ENCODE peak calls at places on chromosomes 12 and 14, in eight cellular contexts. H is dorsolateral prefrontal cortex; I is MM.1S; S is CD8-positive, alpha-beta T cell; L is mammary epithelial cell; Z is heart left ventricle; O is WERI-Rb-1; Y is cardiac fibroblast. M is an unnamed sample.
A peak's percentile ranks its signal among the peaks of the same experiment; 100 is the strongest.

GRCh38 chr12:94875525-94875924 is 128.0 kb downstream of the NDUFA12 start:
- DNase-seq in H (no peak), I (peak; percentile 73), S (no peak), L (peak; percentile 47), Z (no peak), O (peak; percentile 38), Y (peak; percentile 24), M (peak; percentile 88)

GRCh38 chr14:56064513-56064912 is 53.7 kb upstream of the PELI2 start:
- DNase-seq in H (no peak), I (no peak), S (no peak), L (no peak), Z (no peak), O (no peak), Y (no peak), M (no peak)

GRCh38 chr14:79920180-79920579 is 291.1 kb downstream of the DIO2 start:
- DNase-seq in H (no peak), I (no peak), S (no peak), L (no peak), Z (no peak), O (no peak), Y (no peak), M (no peak)

GRCh38 chr12:49098035-49098451 is 3.4 kb upstream of the DHH start:
- DNase-seq in H (peak; percentile 56), I (peak; percentile 29), S (peak; percentile 63), L (no peak), Z (peak; percentile 47), O (peak; percentile 64), Y (peak; percentile 58), M (no peak)

GRCh38 chr12:34604227-34604626 is 581.9 kb downstream of the ALG10 start:
- DNase-seq in H (no peak), I (no peak), S (no peak), L (no peak), Z (no peak), O (no peak), Y (no peak), M (no peak)

GRCh38 chr12:12684375-12685106 is 11.4 kb downstream of the GPR19 start:
- DNase-seq in H (peak; percentile 90), I (no peak), S (no peak), L (peak; percentile 29), Z (peak; percentile 57), O (peak; percentile 66), Y (peak; percentile 60), M (no peak)

GRCh38 chr12:130909111-130909510 is 37.2 kb downstream of the RAN start:
- DNase-seq in H (no peak), I (no peak), S (no peak), L (no peak), Z (no peak), O (no peak), Y (no peak), M (no peak)

GRCh38 chr12:125561-125960 is 59.0 kb downstream of the IQSEC3 start:
- DNase-seq in H (no peak), I (no peak), S (no peak), L (no peak), Z (no peak), O (no peak), Y (no peak), M (no peak)

GRCh38 chr14:102863381-102863780 is 59.1 kb upstream of the AMN start:
- DNase-seq in H (no peak), I (no peak), S (no peak), L (no peak), Z (no peak), O (no peak), Y (no peak), M (no peak)

GRCh38 chr12:13198240-13198639 is 1.7 kb downstream of the EMP1 start:
- DNase-seq in H (no peak), I (no peak), S (no peak), L (no peak), Z (no peak), O (no peak), Y (peak; percentile 34), M (no peak)

GRCh38 chr14:94451091-94451751 is 1.4 kb downstream of the SERPINA11 start:
- DNase-seq in H (no peak), I (no peak), S (no peak), L (no peak), Z (no peak), O (no peak), Y (no peak), M (no peak)

GRCh38 chr12:125193798-125194562 is 128.7 kb downstream of the AACS start:
- DNase-seq in H (peak; percentile 51), I (no peak), S (no peak), L (peak; percentile 29), Z (no peak), O (peak; percentile 54), Y (peak; percentile 55), M (no peak)

GRCh38 chr14:59919582-59920377 is at the start of gene LRRC9:
- DNase-seq in H (peak; percentile 58), I (no peak), S (peak; percentile 56), L (no peak), Z (peak; percentile 23), O (peak; percentile 98), Y (peak; percentile 2), M (no peak)

GRCh38 chr12:25503666-25504065 is 49.4 kb downstream of the LMNTD1 start:
- DNase-seq in H (no peak), I (no peak), S (no peak), L (no peak), Z (no peak), O (no peak), Y (no peak), M (no peak)

GRCh38 chr12:128178551-128178950 is 88.4 kb upstream of the TMEM132C start:
- DNase-seq in H (no peak), I (no peak), S (no peak), L (no peak), Z (no peak), O (no peak), Y (no peak), M (no peak)

GRCh38 chr12:50192908-50193307 is 25.7 kb upstream of the CERS5 start:
- DNase-seq in H (no peak), I (no peak), S (no peak), L (no peak), Z (no peak), O (no peak), Y (peak; percentile 63), M (no peak)

GRCh38 chr14:38238332-38238731 is 17.6 kb downstream of the CLEC14A start:
- DNase-seq in H (no peak), I (no peak), S (no peak), L (no peak), Z (no peak), O (no peak), Y (peak; percentile 59), M (no peak)

GRCh38 chr12:65528127-65528526 is 249.6 kb downstream of the MSRB3 start:
- DNase-seq in H (no peak), I (no peak), S (no peak), L (no peak), Z (no peak), O (no peak), Y (no peak), M (no peak)

GRCh38 chr12:27780612-27781408 is 774 bp upstream of the MANSC4 start:
- DNase-seq in H (peak; percentile 16), I (peak; percentile 55), S (peak; percentile 33), L (peak; percentile 49), Z (peak; percentile 30), O (peak; percentile 47), Y (peak; percentile 80), M (no peak)

GRCh38 chr14:53356361-53357150 is 203.4 kb upstream of the DDHD1 start:
- DNase-seq in H (no peak), I (no peak), S (no peak), L (peak; percentile 15), Z (no peak), O (no peak), Y (peak; percentile 37), M (no peak)

GRCh38 chr12:100851637-100852036 is 57.1 kb downstream of the ANO4 start:
- DNase-seq in H (no peak), I (no peak), S (no peak), L (no peak), Z (no peak), O (peak; percentile 14), Y (no peak), M (no peak)

GRCh38 chr14:97177016-97177415 is 379.8 kb downstream of the VRK1 start:
- DNase-seq in H (no peak), I (peak; percentile 36), S (no peak), L (peak; percentile 9), Z (no peak), O (peak; percentile 19), Y (no peak), M (no peak)

GRCh38 chr14:25400607-25401206 is 350.8 kb upstream of the STXBP6 start:
- DNase-seq in H (peak; percentile 81), I (peak; percentile 54), S (no peak), L (peak; percentile 18), Z (no peak), O (peak; percentile 26), Y (peak; percentile 54), M (peak; percentile 4)

GRCh38 chr12:22121224-22121623 is 75.2 kb downstream of the CMAS start:
- DNase-seq in H (no peak), I (peak; percentile 49), S (no peak), L (no peak), Z (no peak), O (peak; percentile 27), Y (no peak), M (no peak)

GRCh38 chr12:116381744-116382455 is 104.4 kb upstream of the MED13L start:
- DNase-seq in H (no peak), I (no peak), S (no peak), L (peak; percentile 46), Z (no peak), O (peak; percentile 40), Y (peak; percentile 98), M (no peak)

GRCh38 chr12:40086471-40086870 is 19.4 kb downstream of the SLC2A13 start:
- DNase-seq in H (no peak), I (no peak), S (no peak), L (no peak), Z (no peak), O (no peak), Y (no peak), M (no peak)
- H3K4me3 ChIP-seq in H (no peak overlapping the region), I (no peak overlapping the region), S (no peak overlapping the region), L (no peak overlapping the region), Z (no peak overlapping the region), O (no peak overlapping the region), Y (no peak overlapping the region), M (no peak overlapping the region)

GRCh38 chr14:78605065-78605762 is 435.0 kb downstream of the NRXN3 start:
- DNase-seq in H (no peak), I (no peak), S (no peak), L (no peak), Z (no peak), O (no peak), Y (no peak), M (no peak)
- H3K4me3 ChIP-seq in H (no peak overlapping the region), I (no peak overlapping the region), S (no peak overlapping the region), L (no peak overlapping the region), Z (no peak overlapping the region), O (no peak overlapping the region), Y (no peak overlapping the region), M (no peak overlapping the region)

DNA sequence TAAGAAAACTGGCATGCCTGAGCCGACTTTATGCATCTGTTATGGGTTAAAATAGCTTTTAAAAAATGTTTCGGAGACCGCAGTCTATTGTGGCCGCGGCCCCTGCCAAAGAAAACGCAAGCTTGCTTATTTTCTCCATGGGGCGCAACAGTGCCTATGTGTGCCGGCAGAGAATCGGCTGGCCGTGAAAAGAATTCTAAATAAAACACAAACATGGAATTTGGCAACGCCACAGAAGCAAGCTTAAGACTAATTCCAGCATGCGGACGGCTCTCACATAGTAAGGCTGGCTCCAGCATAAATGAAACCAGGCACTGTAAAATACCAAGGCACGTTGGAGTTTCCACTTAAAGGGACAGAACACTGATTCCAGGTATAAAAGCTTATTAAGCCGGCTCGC is 56.7 kb downstream of the BCL11B start:
- DNase-seq in H (peak; percentile 17), I (no peak), S (no peak), L (peak; percentile 43), Z (no peak), O (no peak), Y (no peak), M (no peak)
- H3K4me3 ChIP-seq in H (no peak overlapping the region), I (no peak overlapping the region), S (peak overlapping the region; percentile 11), L (peak overlapping the region; percentile 47), Z (no peak overlapping the region), O (no peak overlapping the region), Y (no peak overlapping the region), M (no peak overlapping the region)

GRCh38 chr14:28757790-28758189 is 8.8 kb upstream of the FOXG1 start:
- DNase-seq in H (no peak), I (no peak), S (no peak), L (no peak), Z (no peak), O (no peak), Y (no peak), M (no peak)
- H3K4me3 ChIP-seq in H (no peak overlapping the region), I (no peak overlapping the region), S (no peak overlapping the region), L (no peak overlapping the region), Z (no peak overlapping the region), O (no peak overlapping the region), Y (no peak overlapping the region), M (no peak overlapping the region)